ENCODE peak calls at places on chromosomes 13 and 19, in eight cellular contexts. Z, C, J, U, I, A, R and M are unnamed samples.

GRCh38 chr19:2324220-2324948 is 4.0 kb downstream of the LSM7 start:
- DNase-seq in A (no peak), I (no peak), J (no peak), R (no peak), U (no peak), C (no peak), Z (no peak), M (no peak)

GRCh38 chr19:45645068-45645630 is 6.0 kb upstream of the EML2 start:
- DNase-seq in A (no peak), R (no peak), U (no peak), C (no peak), Z (peak; percentile 67), J (no peak), I (no peak), M (no peak)

GRCh38 chr13:45205124-45205523 is 4.3 kb upstream of the KCTD4 start:
- DNase-seq in J (no peak), Z (no peak), A (no peak), R (no peak), I (no peak), C (no peak), U (no peak), M (no peak)

GRCh38 chr19:37718357-37718756 is 1.2 kb downstream of the ZNF607 start:
- DNase-seq in U (no peak), Z (no peak), A (no peak), I (no peak), J (no peak), C (no peak), R (no peak), M (no peak)

GRCh38 chr13:72458701-72459100 is 268.7 kb downstream of the MZT1 start:
- DNase-seq in R (peak; percentile 30), C (peak; percentile 7), Z (no peak), I (no peak), U (peak; percentile 36), J (no peak), A (no peak), M (no peak)

GRCh38 chr19:33689886-33690285 is 68.1 kb downstream of the CHST8 start:
- DNase-seq in C (no peak), Z (no peak), I (no peak), A (peak; percentile 47), R (no peak), J (no peak), U (no peak), M (no peak)

GRCh38 chr13:98869408-98870090 is 108.3 kb downstream of the DOCK9 start:
- DNase-seq in U (no peak), J (no peak), A (no peak), C (peak; percentile 27), Z (no peak), I (no peak), R (no peak), M (no peak)

GRCh38 chr19:3079578-3079977 is 14.6 kb upstream of the GNA11 start:
- DNase-seq in R (no peak), Z (no peak), J (no peak), I (no peak), C (no peak), U (no peak), A (no peak), M (no peak)

GRCh38 chr13:22014469-22014868 is 343.6 kb downstream of the FGF9 start:
- DNase-seq in A (no peak), U (no peak), I (no peak), J (no peak), R (no peak), C (no peak), Z (no peak), M (no peak)

GRCh38 chr13:100515410-100515800 is 73.2 kb downstream of the GGACT start:
- DNase-seq in C (no peak), Z (no peak), J (peak; percentile 30), I (no peak), R (no peak), U (no peak), A (no peak), M (no peak)

GRCh38 chr13:97395437-97396136 is 38.4 kb upstream of the RAP2A start:
- DNase-seq in C (peak; percentile 40), I (no peak), U (peak; percentile 52), J (no peak), Z (no peak), R (peak; percentile 5), A (no peak), M (no peak)

GRCh38 chr19:34365463-34366401 is 736 bp downstream of the GPI start:
- DNase-seq in R (no peak), U (peak; percentile 41), J (no peak), A (no peak), I (peak; percentile 75), C (peak; percentile 39), Z (peak; percentile 73), M (peak; percentile 55)

GRCh38 chr19:44111910-44112463 is 1.2 kb upstream of the ZNF225 start:
- DNase-seq in I (no peak), U (peak; percentile 94), R (peak; percentile 94), C (peak; percentile 93), Z (no peak), J (no peak), A (peak; percentile 64), M (no peak)

GRCh38 chr13:48233886-48234488 is 981 bp downstream of the ITM2B start:
- DNase-seq in C (peak; percentile 73), I (no peak), J (no peak), A (no peak), Z (peak; percentile 65), R (no peak), U (peak; percentile 65), M (no peak)

GRCh38 chr19:44303976-44304568 is 753 bp downstream of the ZNF235 start:
- DNase-seq in C (no peak), I (no peak), U (peak; percentile 46), A (no peak), R (peak; percentile 27), Z (no peak), J (peak; percentile 58), M (no peak)

GRCh38 chr13:102286326-102286725 is 115.5 kb downstream of the FGF14 start:
- DNase-seq in Z (no peak), C (peak; percentile 68), U (peak; percentile 93), J (no peak), A (no peak), R (peak; percentile 50), I (no peak), M (no peak)

GRCh38 chr19:38062959-38063786 is 156.2 kb downstream of the SIPA1L3 start:
- DNase-seq in J (no peak), R (no peak), I (no peak), A (no peak), C (no peak), Z (peak; percentile 68), U (peak; percentile 43), M (no peak)

GRCh38 chr13:110629735-110630134 is 14.4 kb downstream of the NAXD start:
- DNase-seq in U (peak; percentile 40), C (no peak), Z (no peak), A (no peak), J (no peak), I (no peak), R (peak; percentile 30), M (no peak)

GRCh38 chr19:6813659-6814058 is 41.2 kb downstream of the VAV1 start:
- DNase-seq in C (no peak), Z (no peak), I (no peak), R (no peak), J (no peak), A (no peak), U (no peak), M (no peak)

GRCh38 chr19:6812612-6813011 is 40.1 kb downstream of the VAV1 start:
- DNase-seq in R (no peak), Z (no peak), C (no peak), I (no peak), J (no peak), A (no peak), U (no peak), M (no peak)

GRCh38 chr19:6811906-6812305 is 39.4 kb downstream of the VAV1 start:
- DNase-seq in I (no peak), A (no peak), R (peak; percentile 74), J (no peak), U (peak; percentile 58), C (peak; percentile 83), Z (no peak), M (no peak)

GRCh38 chr19:6809262-6809661 is 36.8 kb downstream of the VAV1 start:
- DNase-seq in A (no peak), U (no peak), J (no peak), C (no peak), R (no peak), I (no peak), Z (no peak), M (no peak)

GRCh38 chr19:6811378-6811777 is 38.9 kb downstream of the VAV1 start:
- DNase-seq in A (no peak), I (no peak), C (no peak), Z (no peak), R (no peak), U (no peak), J (no peak), M (no peak)
- H3K27ac ChIP-seq in A (no peak overlapping the region), I (no peak overlapping the region), C (no peak overlapping the region), Z (no peak overlapping the region), R (no peak overlapping the region), U (no peak overlapping the region), J (no peak overlapping the region), M (no peak overlapping the region)

GRCh38 chr19:5395541-5395940 is 54.9 kb upstream of the PTPRS start:
- DNase-seq in Z (no peak), I (no peak), C (peak; percentile 29), J (no peak), U (peak; percentile 18), A (no peak), R (peak; percentile 24), M (no peak)
- H3K27ac ChIP-seq in Z (no peak overlapping the region), I (no peak overlapping the region), C (peak overlapping the region; percentile 54), J (no peak overlapping the region), U (no peak overlapping the region), A (no peak overlapping the region), R (no peak overlapping the region), M (no peak overlapping the region)

GRCh38 chr19:47097396-47098217 is 16.0 kb downstream of the ZC3H4 start:
- DNase-seq in U (peak; percentile 54), Z (no peak), I (no peak), C (no peak), R (no peak), A (no peak), J (peak; percentile 73), M (peak; percentile 59)
- H3K27ac ChIP-seq in U (peak overlapping the region; percentile 32), Z (peak overlapping the region; percentile 24), I (peak overlapping the region; percentile 50), C (peak overlapping the region; percentile 81), R (no peak overlapping the region), A (no peak overlapping the region), J (peak overlapping the region; percentile 82), M (peak overlapping the region; percentile 84)

GRCh38 chr19:11064831-11065303 is 24.4 kb upstream of the LDLR start:
- DNase-seq in Z (no peak), I (peak; percentile 77), R (no peak), A (no peak), J (no peak), C (peak; percentile 36), U (peak; percentile 29), M (no peak)
- H3K27ac ChIP-seq in Z (peak overlapping the region; percentile 84), I (peak overlapping the region; percentile 36), R (no peak overlapping the region), A (no peak overlapping the region), J (no peak overlapping the region), C (peak overlapping the region; percentile 47), U (no peak overlapping the region), M (no peak overlapping the region)